ENCODE peak calls at places on chromosomes 12 and 14, in nine cellular contexts. A is endothelial cell; M is renal cortical epithelial cell; L is stimulated activated CD8-positive, alpha-beta memory T cell treated with anti-CD3 and anti-CD28 coated beads, Interleukin-7, amount 100 ng/mL, for 1 hour; V is neural crest cell; I is erythroblast; Z is activated T-cell treated with anti-CD3 and anti-CD28 coated beads, Interleukin-2, amount 50 U/mL, for 1 hour; C is SK-N-SH; Q is CD8-positive, alpha-beta memory T cell. X is an unnamed sample.

GRCh38 chr14:73457050-73457934 is 1.1 kb downstream of the NUMB start:
- DNase-seq in Z (peak; percentile 36), Q (no peak), A (peak; percentile 30), C (peak; percentile 41), M (no peak), V (peak; percentile 18), I (peak; percentile 60), L (no peak), X (peak; percentile 74)

GRCh38 chr14:100533647-100534485 is 53.4 kb downstream of the BEGAIN start:
- DNase-seq in L (no peak), V (peak; percentile 0), Q (no peak), I (no peak), Z (peak; percentile 10), A (no peak), C (peak; percentile 59), M (no peak), X (peak; percentile 2)

GRCh38 chr14:64510825-64511679 is 6.5 kb downstream of the ZBTB1 start:
- DNase-seq in I (peak; percentile 85), A (peak; percentile 59), M (peak; percentile 71), C (peak; percentile 58), L (peak; percentile 41), Z (peak; percentile 44), Q (peak; percentile 55), V (peak; percentile 70), X (no peak)

GRCh38 chr12:114407034-114407420 is 1.1 kb upstream of the TBX5 start:
- DNase-seq in M (no peak), C (no peak), Q (no peak), L (no peak), Z (no peak), I (no peak), A (no peak), V (no peak), X (no peak)

GRCh38 chr12:20272171-20272570 is 96.2 kb upstream of the PDE3A start:
- DNase-seq in I (no peak), V (no peak), L (no peak), Q (no peak), C (no peak), A (no peak), Z (no peak), M (no peak), X (no peak)

GRCh38 chr14:44962573-44963528 is 861 bp downstream of the TOGARAM1 start:
- DNase-seq in M (peak; percentile 17), V (no peak), L (no peak), A (peak; percentile 47), C (no peak), Z (no peak), Q (no peak), I (peak; percentile 76), X (peak; percentile 23)

GRCh38 chr12:114400395-114400794 is 5.5 kb downstream of the TBX5 start:
- DNase-seq in M (no peak), L (no peak), Q (no peak), V (no peak), Z (no peak), A (no peak), I (no peak), C (no peak), X (no peak)

GRCh38 chr12:67496616-67497015 is 151.9 kb upstream of the DYRK2 start:
- DNase-seq in Q (no peak), V (no peak), L (no peak), M (no peak), A (no peak), Z (no peak), C (no peak), I (no peak), X (no peak)

GRCh38 chr14:61098711-61099110 is 117.7 kb downstream of the SLC38A6 start:
- DNase-seq in L (no peak), I (no peak), V (no peak), C (no peak), M (no peak), Q (no peak), Z (no peak), A (no peak), X (no peak)

GRCh38 chr14:79514700-79515099 is 696.6 kb downstream of the DIO2 start:
- DNase-seq in Q (no peak), Z (no peak), C (no peak), I (no peak), A (no peak), M (peak; percentile 94), V (no peak), L (no peak), X (no peak)

GRCh38 chr12:75011120-75011519 is 198.5 kb downstream of the KCNC2 start:
- DNase-seq in M (peak; percentile 91), Q (no peak), Z (no peak), I (no peak), A (no peak), L (no peak), C (no peak), V (no peak), X (no peak)

GRCh38 chr12:76688001-76688400 is 75.9 kb upstream of the ZDHHC17 start:
- DNase-seq in I (no peak), A (no peak), V (no peak), M (no peak), L (no peak), C (peak; percentile 10), Z (no peak), Q (no peak), X (no peak)

GRCh38 chr14:84064756-84065155 is 1465.2 kb upstream of the FLRT2 start:
- DNase-seq in Z (no peak), I (no peak), A (no peak), M (no peak), Q (no peak), V (no peak), L (no peak), C (no peak), X (no peak)

GRCh38 chr12:5925646-5926045 is 19.4 kb downstream of the ANO2 start:
- DNase-seq in M (no peak), I (no peak), Z (no peak), C (no peak), V (no peak), A (no peak), L (no peak), Q (no peak), X (no peak)

GRCh38 chr14:49977126-49977841 is 84.4 kb downstream of the ARF6 start:
- DNase-seq in C (no peak), Q (no peak), Z (peak; percentile 41), M (no peak), L (no peak), V (no peak), I (no peak), A (no peak), X (peak; percentile 61)

GRCh38 chr14:101716077-101716950 is 45.2 kb upstream of the PPP2R5C start:
- DNase-seq in I (no peak), L (no peak), C (no peak), A (no peak), Q (no peak), V (no peak), Z (no peak), M (no peak), X (no peak)

GRCh38 chr12:110117948-110118685 is 6.0 kb upstream of the IFT81 start:
- DNase-seq in Z (no peak), I (no peak), V (no peak), Q (no peak), L (no peak), M (no peak), C (no peak), A (peak; percentile 17), X (no peak)

GRCh38 chr12:49292729-49293055 is 2.3 kb upstream of the PRPH start:
- DNase-seq in C (peak; percentile 61), I (no peak), V (no peak), Z (no peak), L (no peak), M (no peak), Q (no peak), A (no peak), X (no peak)

GRCh38 chr12:126668538-126668937 is 1598.4 kb upstream of the TMEM132C start:
- DNase-seq in V (no peak), Z (no peak), C (no peak), Q (no peak), I (no peak), L (no peak), M (peak; percentile 58), A (no peak), X (no peak)

GRCh38 chr12:102948941-102949352 is 8.5 kb upstream of the ASCL1 start:
- DNase-seq in Z (peak; percentile 64), A (peak; percentile 79), V (peak; percentile 84), M (peak; percentile 13), I (peak; percentile 53), Q (peak; percentile 46), L (no peak), C (peak; percentile 61), X (peak; percentile 62)

GRCh38 chr14:36271939-36272907 is 48.2 kb downstream of the MBIP start:
- DNase-seq in Q (no peak), A (no peak), Z (peak; percentile 13), M (peak; percentile 7), C (peak; percentile 7), V (no peak), I (no peak), L (no peak), X (no peak)

GRCh38 chr14:43135877-43136411 is 1371.1 kb downstream of the FSCB start:
- DNase-seq in Z (no peak), V (no peak), C (no peak), Q (no peak), A (no peak), L (no peak), I (no peak), M (no peak), X (no peak)

GRCh38 chr12:67667276-67668073 is 18.9 kb downstream of the DYRK2 start:
- DNase-seq in C (no peak), Q (no peak), V (no peak), I (no peak), M (no peak), A (no peak), Z (no peak), L (no peak), X (no peak)

GRCh38 chr12:90235642-90236041 is 527.0 kb upstream of the ATP2B1 start:
- DNase-seq in V (no peak), M (peak; percentile 72), Z (no peak), I (no peak), L (no peak), Q (no peak), C (no peak), A (no peak), X (no peak)

GRCh38 chr12:111673503-111673902 is 12.3 kb downstream of the BRAP start:
- DNase-seq in A (no peak), Z (no peak), M (peak; percentile 12), C (peak; percentile 37), I (peak; percentile 63), Q (no peak), V (no peak), L (no peak), X (no peak)

GRCh38 chr12:24810378-24810777 is 138.5 kb downstream of the BCAT1 start:
- DNase-seq in A (no peak), M (no peak), V (no peak), I (no peak), Z (no peak), L (no peak), C (no peak), Q (no peak), X (no peak)

GRCh38 chr12:54195736-54196347 is 7.1 kb upstream of the SMUG1 start:
- DNase-seq in M (no peak), Z (no peak), A (no peak), C (peak; percentile 54), V (no peak), L (no peak), Q (no peak), I (no peak), X (no peak)

GRCh38 chr12:13103391-13104033 is at the start of gene GSG1:
- DNase-seq in I (no peak), M (no peak), Z (no peak), A (no peak), C (no peak), Q (no peak), V (no peak), L (no peak), X (no peak)

GRCh38 chr14:100738269-100738691 is 11.6 kb downstream of the DLK1 start:
- DNase-seq in Q (no peak), Z (no peak), V (no peak), I (no peak), L (no peak), M (no peak), C (peak; percentile 44), A (no peak), X (no peak)

X was measured in Peyer's patch.